ENCODE peak calls at places on chromosomes 16 and 17, in seven cellular contexts. A is GM13976, W is T-helper 1 cell, R is endothelial cell, J is T-helper 9 cell, Z is C1 segment of cervical spinal cord, L is astrocyte of the spinal cord. G is an unnamed sample.

GRCh38 chr16:78448658-78449327 is 349.3 kb downstream of the WWOX start:
- DNase-seq in R (no peak), Z (no peak), W (no peak), L (no peak), A (no peak), J (no peak), G (peak)

GRCh38 chr16:85402910-85403692 is 210.0 kb upstream of the GSE1 start:
- DNase-seq in W (no peak), J (no peak), R (peak), Z (no peak), L (peak), A (no peak), G (no peak)

GRCh38 chr16:1984347-1985225 is 593 bp downstream of the GFER start:
- DNase-seq in A (no peak), Z (no peak), R (no peak), L (no peak), J (no peak), W (no peak), G (no peak)

GRCh38 chr17:2237960-2238359 is 65.6 kb downstream of the SMG6 start:
- DNase-seq in R (no peak), Z (no peak), W (no peak), A (no peak), J (no peak), L (no peak), G (no peak)

GRCh38 chr16:81432899-81433560 is 11.6 kb upstream of the CMIP start:
- DNase-seq in R (no peak), Z (no peak), L (no peak), A (no peak), J (no peak), W (no peak), G (no peak)

GRCh38 chr17:59154335-59154720 is 658 bp downstream of the SKA2 start:
- DNase-seq in R (peak), A (peak), L (no peak), W (no peak), J (peak), Z (no peak), G (peak)

GRCh38 chr17:51423421-51424160 is 163.2 kb downstream of the UTP18 start:
- DNase-seq in R (no peak), A (no peak), J (no peak), W (no peak), L (no peak), Z (no peak), G (no peak)

GRCh38 chr17:75105269-75106080 is 4.3 kb upstream of the ARMC7 start:
- DNase-seq in W (no peak), R (peak), Z (no peak), A (peak), J (no peak), L (peak), G (no peak)

GRCh38 chr17:80678621-80679020 is 134.0 kb downstream of the RPTOR start:
- DNase-seq in Z (peak), J (no peak), W (no peak), R (no peak), A (no peak), L (peak), G (no peak)